ENCODE peak calls at places on chromosomes 3 and 15, in four cellular contexts. Z, M, I and X are unnamed samples.
A peak's percentile ranks its signal among the peaks of the same experiment; 100 is the strongest.

GRCh38 chr3:165895919-165896318 is 58.7 kb upstream of the BCHE start:
- DNase-seq in Z (peak; percentile 74), M (no peak), I (peak; percentile 9), X (no peak)

GRCh38 chr15:43954181-43954621 is 127.4 kb downstream of the WDR76 start:
- DNase-seq in Z (no peak), M (no peak), I (no peak), X (no peak)

GRCh38 chr3:72123908-72124441 is 339.0 kb upstream of the PROK2 start:
- DNase-seq in Z (no peak), M (no peak), I (peak; percentile 90), X (no peak)

GRCh38 chr3:44077267-44077666 is 164.4 kb upstream of the TOPAZ1 start:
- DNase-seq in Z (no peak), M (no peak), I (no peak), X (no peak)

GRCh38 chr15:57153140-57153539 is 223.2 kb upstream of the CGNL1 start:
- DNase-seq in Z (no peak), M (no peak), I (peak; percentile 56), X (no peak)

GRCh38 chr3:143786229-143787199 is 61.8 kb downstream of the SLC9A9 start:
- DNase-seq in Z (no peak), M (no peak), I (peak; percentile 29), X (no peak)

GRCh38 chr3:30686176-30686575 is 79.8 kb downstream of the TGFBR2 start:
- DNase-seq in Z (no peak), M (no peak), I (no peak), X (no peak)

GRCh38 chr3:126130081-126130855 is 46.3 kb upstream of the SLC41A3 start:
- DNase-seq in Z (no peak), M (no peak), I (no peak), X (no peak)

GRCh38 chr15:47607750-47608149 is 109.6 kb upstream of the SEMA6D start:
- DNase-seq in Z (no peak), M (no peak), I (no peak), X (no peak)

GRCh38 chr15:94792166-94792565 is 560.8 kb downstream of the MCTP2 start:
- DNase-seq in Z (no peak), M (no peak), I (peak; percentile 65), X (no peak)

GRCh38 chr15:67114046-67114445 is 48.6 kb downstream of the SMAD3 start:
- DNase-seq in Z (no peak), M (no peak), I (no peak), X (no peak)

GRCh38 chr3:15535757-15536156 is 14.3 kb upstream of the COLQ start:
- DNase-seq in Z (no peak), M (peak; percentile 33), I (no peak), X (no peak)

GRCh38 chr3:157527471-157527881 is 24.3 kb upstream of the VEPH1 start:
- DNase-seq in Z (no peak), M (no peak), I (no peak), X (no peak)

GRCh38 chr3:37858742-37859141 is 2.9 kb upstream of the CTDSPL start:
- DNase-seq in Z (no peak), M (no peak), I (no peak), X (no peak)

GRCh38 chr3:186993940-186994670 is 63.8 kb downstream of the ST6GAL1 start:
- DNase-seq in Z (no peak), M (no peak), I (no peak), X (no peak)

GRCh38 chr3:127953636-127954035 is 38.6 kb downstream of the KBTBD12 start:
- DNase-seq in Z (no peak), M (no peak), I (no peak), X (no peak)

GRCh38 chr3:30720586-30721313 is 114.3 kb downstream of the TGFBR2 start:
- DNase-seq in Z (no peak), M (no peak), I (peak; percentile 14), X (peak; percentile 51)

GRCh38 chr3:66778107-66778506 is 220.0 kb upstream of the KBTBD8 start:
- DNase-seq in Z (no peak), M (no peak), I (no peak), X (no peak)

GRCh38 chr3:195081242-195081963 is 189.6 kb downstream of the XXYLT1 start:
- DNase-seq in Z (no peak), M (no peak), I (peak; percentile 55), X (no peak)

GRCh38 chr15:70761046-70761445 is 2.3 kb downstream of the UACA start:
- DNase-seq in Z (no peak), M (no peak), I (no peak), X (no peak)

GRCh38 chr3:71168961-71169411 is 414.5 kb downstream of the FOXP1 start:
- DNase-seq in Z (no peak), M (no peak), I (no peak), X (no peak)

GRCh38 chr3:69250014-69250413 is 127.6 kb upstream of the LMOD3 start:
- DNase-seq in Z (peak; percentile 57), M (peak; percentile 6), I (no peak), X (no peak)

GRCh38 chr15:40421246-40422157 is 15.9 kb downstream of the IVD start:
- DNase-seq in Z (peak; percentile 87), M (peak; percentile 60), I (peak; percentile 35), X (peak; percentile 74)

GRCh38 chr3:184353546-184353941 is 7.9 kb downstream of the CLCN2 start:
- DNase-seq in Z (no peak), M (no peak), I (no peak), X (no peak)

GRCh38 chr15:54803987-54804386 is 392.8 kb downstream of the RSL24D1 start:
- DNase-seq in Z (no peak), M (no peak), I (no peak), X (no peak)

GRCh38 chr3:52529376-52530333 is 4.0 kb downstream of the NT5DC2 start:
- DNase-seq in Z (peak; percentile 3), M (no peak), I (no peak), X (no peak)

GRCh38 chr3:27720899-27721716 is 1.0 kb downstream of the EOMES start:
- DNase-seq in Z (no peak), M (no peak), I (no peak), X (peak; percentile 73)

GRCh38 chr3:14204605-14205284 is 26.1 kb downstream of the LSM3 start:
- DNase-seq in Z (no peak), M (no peak), I (peak; percentile 66), X (peak; percentile 18)

GRCh38 chr3:80676869-80677268 is 909.1 kb upstream of the ROBO1 start:
- DNase-seq in Z (no peak), M (no peak), I (peak; percentile 9), X (no peak)

GRCh38 chr15:96073908-96074307 is 256.6 kb upstream of the NR2F2 start:
- DNase-seq in Z (no peak), M (no peak), I (no peak), X (no peak)